ENCODE peak calls at places on chromosomes 6 and 20, in five cellular contexts. N is epithelial cell of proximal tubule, A is AG08395, C is retina, Y is caudate nucleus. V is an unnamed sample.

GRCh38 chr6:154638369-154638768 is 94.8 kb upstream of the SCAF8 start:
- DNase-seq in A (no peak), C (no peak), N (no peak), Y (no peak), V (no peak)

GRCh38 chr6:38215651-38216319 is 396.3 kb downstream of the ZFAND3 start:
- DNase-seq in A (no peak), Y (no peak), C (peak; percentile 81), N (no peak), V (no peak)

GRCh38 chr6:80541186-80541585 is 434.7 kb downstream of the BCKDHB start:
- DNase-seq in N (no peak), Y (no peak), C (no peak), A (peak; percentile 88), V (no peak)

GRCh38 chr20:47353697-47354387 is 2.7 kb downstream of the ZMYND8 start:
- DNase-seq in A (no peak), C (peak; percentile 37), N (no peak), Y (no peak), V (no peak)

GRCh38 chr6:17276766-17277165 is 4.4 kb upstream of the RBM24 start:
- DNase-seq in C (no peak), A (no peak), Y (no peak), N (no peak), V (no peak)

GRCh38 chr6:79269877-79270276 is 35.4 kb upstream of the HMGN3 start:
- DNase-seq in A (peak; percentile 81), C (no peak), N (peak; percentile 83), Y (no peak), V (no peak)

GRCh38 chr6:163173741-163174140 is 240.8 kb upstream of the QKI start:
- DNase-seq in N (no peak), Y (no peak), C (no peak), A (no peak), V (no peak)

GRCh38 chr20:8020314-8021079 is 936 bp upstream of the TMX4 start:
- DNase-seq in Y (no peak), A (no peak), C (peak; percentile 44), N (no peak), V (no peak)

GRCh38 chr20:9996944-9997343 is 37.8 kb upstream of the ANKEF1 start:
- DNase-seq in N (no peak), C (no peak), Y (no peak), A (no peak), V (no peak)

GRCh38 chr20:60583741-60584140 is 625.5 kb downstream of the CDH26 start:
- DNase-seq in C (no peak), A (no peak), N (no peak), Y (no peak), V (no peak)

GRCh38 chr20:8267009-8267408 is 134.9 kb downstream of the PLCB1 start:
- DNase-seq in C (no peak), A (no peak), N (no peak), Y (no peak), V (no peak)

GRCh38 chr6:49849121-49849907 is 17.0 kb downstream of the CRISP1 start:
- DNase-seq in A (peak; percentile 49), C (peak; percentile 47), N (peak; percentile 29), Y (no peak), V (no peak)

GRCh38 chr6:88008411-88008810 is 39.2 kb upstream of the SPACA1 start:
- DNase-seq in A (no peak), Y (no peak), N (peak; percentile 71), C (no peak), V (no peak)

GRCh38 chr6:125099211-125100017 is 54.2 kb upstream of the TPD52L1 start:
- DNase-seq in Y (peak; percentile 37), A (peak; percentile 62), N (no peak), C (peak; percentile 83), V (peak; percentile 14)

GRCh38 chr6:143694560-143694959 is 16.8 kb downstream of the PHACTR2 start:
- DNase-seq in N (no peak), Y (no peak), C (no peak), A (no peak), V (no peak)

GRCh38 chr6:104940238-104940880 is 16.5 kb upstream of the LIN28B start:
- DNase-seq in Y (peak; percentile 34), A (no peak), N (no peak), C (peak; percentile 69), V (no peak)

GRCh38 chr20:44111712-44112335 is 75.2 kb downstream of the JPH2 start:
- DNase-seq in N (no peak), C (no peak), A (peak; percentile 50), Y (no peak), V (no peak)

GRCh38 chr6:160462551-160463109 is 114.5 kb downstream of the SLC22A3 start:
- DNase-seq in Y (no peak), N (peak; percentile 56), A (peak; percentile 85), C (no peak), V (no peak)

GRCh38 chr20:12570371-12570770 is 438.4 kb upstream of the SPTLC3 start:
- DNase-seq in C (no peak), Y (no peak), A (no peak), N (no peak), V (no peak)

GRCh38 chr20:63007722-63008488 is 1.1 kb upstream of the BHLHE23 start:
- DNase-seq in N (no peak), Y (no peak), C (no peak), A (no peak), V (no peak)

GRCh38 chr6:118709859-118710350 is 58.5 kb upstream of the CEP85L start:
- DNase-seq in A (peak; percentile 17), C (no peak), N (peak; percentile 66), Y (no peak), V (no peak)